ENCODE peak calls at places on chromosomes 11 and 22, in seven cellular contexts. Z is transverse colon, F is uterus, G is bronchial epithelial cell, H is neural progenitor cell, X is MM.1S, A is mucosa of descending colon. I is an unnamed sample.

GRCh38 chr11:116791002-116791812 is 472 bp downstream of the APOA5 start:
- DNase-seq in Z (peak), F (peak), G (peak), H (peak), X (peak), A (peak), I (no peak)

GRCh38 chr22:50697667-50698506 is 25.3 kb downstream of the SHANK3 start:
- DNase-seq in Z (no peak), F (no peak), G (no peak), H (no peak), X (no peak), A (peak), I (no peak)

GRCh38 chr11:73017024-73017751 is 124.9 kb downstream of the FCHSD2 start:
- DNase-seq in Z (no peak), F (no peak), G (peak), H (no peak), X (no peak), A (no peak), I (no peak)

GRCh38 chr11:33770236-33770635 is 4.1 kb downstream of the FBXO3 start:
- DNase-seq in Z (no peak), F (no peak), G (no peak), H (no peak), X (no peak), A (no peak), I (no peak)

GRCh38 chr11:93845181-93846092 is 5.0 kb downstream of the VSTM5 start:
- DNase-seq in Z (no peak), F (no peak), G (peak), H (no peak), X (no peak), A (no peak), I (no peak)

GRCh38 chr11:120295110-120295509 is 30.0 kb upstream of the TLCD5 start:
- DNase-seq in Z (peak), F (no peak), G (no peak), H (no peak), X (no peak), A (no peak), I (no peak)

GRCh38 chr22:44352378-44353062 is 39.8 kb upstream of the SHISAL1 start:
- DNase-seq in Z (no peak), F (no peak), G (no peak), H (no peak), X (no peak), A (peak), I (no peak)

GRCh38 chr11:114099392-114100178 is 40.1 kb downstream of the ZBTB16 start:
- DNase-seq in Z (no peak), F (no peak), G (no peak), H (no peak), X (no peak), A (no peak), I (peak)

GRCh38 chr11:128517457-128518230 is 69.7 kb downstream of the ETS1 start:
- DNase-seq in Z (no peak), F (no peak), G (no peak), H (no peak), X (no peak), A (no peak), I (no peak)

GRCh38 chr11:118930152-118930712 is 4.5 kb upstream of the BCL9L start:
- DNase-seq in Z (peak), F (peak), G (peak), H (peak), X (peak), A (peak), I (peak)

GRCh38 chr11:95850137-95850536 is 59.8 kb downstream of the CEP57 start:
- DNase-seq in Z (no peak), F (no peak), G (peak), H (no peak), X (no peak), A (no peak), I (peak)

GRCh38 chr22:22820076-22820475 is 67.5 kb upstream of the IGLL5 start:
- DNase-seq in Z (no peak), F (no peak), G (no peak), H (no peak), X (peak), A (no peak), I (no peak)

GRCh38 chr22:17980638-17981051 is 43.7 kb downstream of the MICAL3 start:
- DNase-seq in Z (peak), F (no peak), G (peak), H (peak), X (no peak), A (peak), I (no peak)

GRCh38 chr11:85718126-85718943 is 32.3 kb upstream of the CCDC89 start:
- DNase-seq in Z (no peak), F (no peak), G (no peak), H (no peak), X (no peak), A (no peak), I (peak)

GRCh38 chr11:119029340-119030028 is 1.2 kb downstream of the SLC37A4 start:
- DNase-seq in Z (peak), F (no peak), G (no peak), H (peak), X (peak), A (peak), I (no peak)

GRCh38 chr22:18970948-18971315 is 34.8 kb upstream of the PRODH start:
- DNase-seq in Z (no peak), F (no peak), G (no peak), H (peak), X (no peak), A (peak), I (no peak)

GRCh38 chr22:23064381-23065068 is 5.8 kb upstream of the GNAZ start:
- DNase-seq in Z (no peak), F (no peak), G (no peak), H (no peak), X (no peak), A (no peak), I (no peak)

GRCh38 chr11:12478743-12479142 is 101.4 kb downstream of the PARVA start:
- DNase-seq in Z (no peak), F (peak), G (peak), H (no peak), X (no peak), A (no peak), I (peak)

GRCh38 chr11:86743223-86744118 is 56.9 kb upstream of the PRSS23 start:
- DNase-seq in Z (peak), F (peak), G (peak), H (no peak), X (no peak), A (no peak), I (peak)

GRCh38 chr22:20783844-20784723 is 10.2 kb downstream of the SERPIND1 start:
- DNase-seq in Z (peak), F (peak), G (peak), H (peak), X (peak), A (no peak), I (peak)

GRCh38 chr22:37088750-37089408 is 20.6 kb downstream of the TMPRSS6 start:
- DNase-seq in Z (no peak), F (no peak), G (no peak), H (no peak), X (no peak), A (no peak), I (no peak)

GRCh38 chr22:46789992-46790391 is 27.5 kb downstream of the TBC1D22A start:
- DNase-seq in Z (no peak), F (no peak), G (no peak), H (no peak), X (no peak), A (no peak), I (no peak)

GRCh38 chr11:115083129-115083823 is 404.9 kb downstream of the NXPE2 start:
- DNase-seq in Z (no peak), F (no peak), G (no peak), H (no peak), X (no peak), A (no peak), I (no peak)

GRCh38 chr11:113994077-113994954 is 19.4 kb downstream of the HTR3A start:
- DNase-seq in Z (no peak), F (no peak), G (no peak), H (peak), X (no peak), A (no peak), I (no peak)

GRCh38 chr22:38202437-38203089 is 769 bp downstream of the MAFF start:
- DNase-seq in Z (peak), F (peak), G (peak), H (peak), X (peak), A (peak), I (peak)

GRCh38 chr11:69369210-69369609 is 75.3 kb downstream of the MYEOV start:
- DNase-seq in Z (no peak), F (no peak), G (no peak), H (no peak), X (no peak), A (no peak), I (no peak)

GRCh38 chr11:64327993-64328392 is 10.1 kb downstream of the PRDX5 start:
- DNase-seq in Z (peak), F (no peak), G (no peak), H (no peak), X (no peak), A (no peak), I (no peak)

GRCh38 chr11:16669799-16670415 is 68.5 kb upstream of the C11orf58 start:
- DNase-seq in Z (no peak), F (no peak), G (peak), H (no peak), X (no peak), A (no peak), I (no peak)

GRCh38 chr11:117464778-117465177 is 137.1 kb downstream of the CEP164 start:
- DNase-seq in Z (no peak), F (no peak), G (no peak), H (no peak), X (no peak), A (no peak), I (no peak)

GRCh38 chr22:42919199-42919598 is 62.1 kb upstream of the ARFGAP3 start:
- DNase-seq in Z (no peak), F (no peak), G (no peak), H (no peak), X (no peak), A (no peak), I (peak)

GRCh38 chr22:37607912-37608476 is 640 bp upstream of the GGA1 start:
- DNase-seq in Z (peak), F (no peak), G (no peak), H (no peak), X (no peak), A (no peak), I (no peak)

GRCh38 chr11:9972917-9973504 is 309.1 kb downstream of the SWAP70 start:
- DNase-seq in Z (no peak), F (peak), G (peak), H (peak), X (peak), A (no peak), I (peak)

GRCh38 chr11:57964660-57965059 is 59.0 kb upstream of the OR9Q1 start:
- DNase-seq in Z (no peak), F (no peak), G (no peak), H (no peak), X (no peak), A (no peak), I (no peak)

GRCh38 chr11:8867856-8868705 is 42.9 kb upstream of the AKIP1 start:
- DNase-seq in Z (no peak), F (no peak), G (peak), H (no peak), X (no peak), A (no peak), I (peak)
- H3K4me3 ChIP-seq in Z (no peak), F (no peak), G (no peak), H (no peak), X (no peak), A (no peak), I (peak)

GRCh38 chr11:14232652-14233051 is 126.3 kb downstream of the RRAS2 start:
- DNase-seq in Z (no peak), F (no peak), G (no peak), H (peak), X (no peak), A (no peak), I (no peak)
- TF ChIP-seq CTCF in Z (no peak), F (no peak), G (peak), H (peak), X (peak), A (no peak), I (no peak)

GRCh38 chr22:40183029-40183581 is 5.4 kb downstream of the TNRC6B start:
- DNase-seq in Z (peak), F (no peak), G (peak), H (peak), X (no peak), A (no peak), I (peak)
- H3K4me3 ChIP-seq in Z (no peak), F (no peak), G (no peak), H (no peak), X (no peak), A (no peak), I (peak)

DNA sequence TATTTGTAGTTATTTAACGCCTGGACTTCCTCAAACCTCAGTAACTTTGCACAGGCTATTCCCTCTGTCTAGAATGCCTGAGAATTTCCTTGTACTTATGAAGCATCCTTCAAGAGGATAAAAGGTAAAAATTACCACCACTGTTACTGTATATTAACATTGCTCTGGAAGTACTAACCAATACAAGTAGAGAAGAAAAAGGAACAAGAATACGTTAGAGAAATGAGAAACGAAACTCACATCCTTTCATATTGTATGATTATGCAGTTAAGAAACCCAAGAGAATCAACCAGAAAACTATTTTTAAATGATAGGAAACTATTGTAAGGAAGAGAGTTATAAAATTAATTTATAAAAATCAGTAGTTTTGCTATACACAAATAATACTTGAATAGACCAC is 48.2 kb upstream of the OR5P2 start:
- DNase-seq in Z (no peak), F (no peak), G (no peak), H (no peak), X (no peak), A (no peak), I (no peak)
- TF ChIP-seq CTCF in Z (no peak), F (no peak), G (no peak), H (no peak), X (no peak), A (no peak), I (no peak)

DNA sequence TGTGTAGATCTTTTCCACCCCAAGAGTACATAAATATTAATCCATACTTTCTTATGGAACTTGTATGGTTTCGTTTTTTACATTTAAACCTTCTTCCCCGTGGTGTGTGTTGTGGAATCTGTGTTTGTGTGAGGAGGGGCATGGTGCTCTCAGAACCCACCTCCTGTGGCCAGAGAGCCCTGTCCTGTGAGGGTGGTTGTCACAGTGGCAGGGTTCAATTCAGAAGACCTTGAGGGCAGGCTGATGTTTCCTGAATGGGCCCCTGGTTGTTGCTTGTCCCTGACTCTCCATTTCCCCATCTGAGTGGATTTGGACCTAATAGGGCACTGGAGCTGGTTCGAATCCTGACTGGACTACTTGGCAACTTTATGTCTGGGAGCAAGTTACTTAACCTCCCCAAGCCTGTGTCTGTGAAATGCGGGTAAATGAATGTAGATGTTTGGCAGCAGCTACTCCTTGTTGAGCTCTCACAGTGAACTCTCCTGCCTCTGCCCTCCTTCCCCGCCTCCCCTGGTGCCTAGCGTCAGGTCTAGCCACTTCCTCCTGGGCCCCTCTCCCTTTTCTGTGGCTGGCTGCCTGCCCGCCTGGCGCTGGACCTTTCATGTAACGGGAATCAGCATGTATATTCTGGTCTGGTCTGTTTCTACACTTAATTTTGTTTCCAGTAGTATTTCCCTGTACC is 7.3 kb downstream of the NEAT1 start:
- DNase-seq in Z (peak), F (peak), G (peak), H (no peak), X (peak), A (peak), I (no peak)
- H3K4me3 ChIP-seq in Z (peak), F (no peak), G (no peak), H (no peak), X (peak), A (no peak), I (peak)

GRCh38 chr11:90438069-90438468 is 215.2 kb upstream of the CHORDC1 start:
- DNase-seq in Z (no peak), F (no peak), G (no peak), H (no peak), X (no peak), A (no peak), I (no peak)

GRCh38 chr11:90434858-90435257 is 212.0 kb upstream of the CHORDC1 start:
- DNase-seq in Z (no peak), F (no peak), G (peak), H (peak), X (no peak), A (no peak), I (no peak)
- TF ChIP-seq CTCF in Z (no peak), F (no peak), G (peak), H (peak), X (no peak), A (no peak), I (no peak)

I was measured in foreskin fibroblast.